ENCODE peak calls at places on chromosome X, in eight cellular contexts. W, Z, Q, B, A, G, C and K are unnamed samples.

GRCh38 chrX:103734125-103734760 is 23.5 kb downstream of the TMEM31 start:
- DNase-seq in C (no peak), B (no peak), Z (peak; percentile 27), Q (peak; percentile 76), A (no peak), G (no peak), W (no peak), K (peak; percentile 57)

GRCh38 chrX:43707812-43708548 is 51.9 kb downstream of the MAOA start:
- DNase-seq in W (peak; percentile 73), Z (no peak), A (peak; percentile 82), C (peak; percentile 69), Q (peak; percentile 44), G (peak; percentile 59), B (no peak), K (no peak)

GRCh38 chrX:124001581-124001980 is 40.1 kb downstream of the STAG2 start:
- DNase-seq in Q (peak; percentile 25), W (no peak), C (no peak), G (no peak), B (no peak), A (no peak), Z (no peak), K (no peak)

GRCh38 chrX:30190426-30190825 is 24.9 kb upstream of the MAGEB2 start:
- DNase-seq in Z (no peak), C (no peak), Q (no peak), A (no peak), G (no peak), W (no peak), B (no peak), K (no peak)

GRCh38 chrX:22164770-22165388 is 107.8 kb upstream of the CBLL2 start:
- DNase-seq in A (no peak), B (no peak), G (no peak), W (no peak), C (no peak), Z (no peak), Q (peak; percentile 65), K (no peak)

GRCh38 chrX:121851033-121851432 is 803.6 kb downstream of the GLUD2 start:
- DNase-seq in C (no peak), Q (peak; percentile 51), G (no peak), A (no peak), W (no peak), Z (no peak), B (no peak), K (no peak)

GRCh38 chrX:80335062-80335830 is 85.0 kb upstream of the TENT5D start:
- DNase-seq in A (peak; percentile 74), Q (no peak), B (no peak), W (no peak), Z (peak; percentile 6), C (peak; percentile 47), G (peak; percentile 8), K (peak; percentile 1)

GRCh38 chrX:113522814-113523213 is 682.2 kb upstream of the AMOT start:
- DNase-seq in G (no peak), Q (peak; percentile 3), Z (no peak), B (peak; percentile 46), A (peak; percentile 26), C (no peak), W (no peak), K (no peak)

GRCh38 chrX:68415289-68415688 is 18.0 kb downstream of the OPHN1 start:
- DNase-seq in A (peak; percentile 29), B (no peak), Q (no peak), Z (no peak), C (no peak), W (no peak), G (peak; percentile 30), K (no peak)

GRCh38 chrX:19649227-19650009 is 134.1 kb upstream of the MAP3K15 start:
- DNase-seq in Q (peak; percentile 25), B (no peak), C (no peak), G (no peak), Z (no peak), W (no peak), A (no peak), K (no peak)

GRCh38 chrX:14026121-14026520 is 3.6 kb downstream of the GEMIN8 start:
- DNase-seq in W (no peak), Q (no peak), A (no peak), Z (no peak), B (no peak), C (no peak), G (no peak), K (no peak)

GRCh38 chrX:77946571-77946970 is 22.9 kb downstream of the PGAM4 start:
- DNase-seq in A (no peak), G (no peak), Z (no peak), W (no peak), B (no peak), Q (no peak), C (no peak), K (no peak)

GRCh38 chrX:103376118-103376978 is at the start of gene BEX3:
- DNase-seq in G (peak; percentile 6), Q (no peak), A (peak; percentile 77), W (no peak), C (peak; percentile 46), B (peak; percentile 19), Z (peak; percentile 50), K (no peak)

GRCh38 chrX:154734101-154734781 is 16.6 kb downstream of the GAB3 start:
- DNase-seq in W (no peak), Q (peak; percentile 81), B (no peak), G (no peak), Z (peak; percentile 45), A (no peak), C (peak; percentile 49), K (no peak)

GRCh38 chrX:111869639-111870034 is 6.3 kb upstream of the TRPC5OS start:
- DNase-seq in C (peak; percentile 30), G (peak; percentile 4), A (peak; percentile 41), W (no peak), Z (peak; percentile 3), Q (peak; percentile 37), B (peak; percentile 53), K (no peak)
- TF ChIP-seq CTCF in C (peak; percentile 49), G (peak; percentile 51), A (peak; percentile 41), W (peak; percentile 78), Z (peak; percentile 38), Q (peak; percentile 59), B (peak; percentile 53), K (peak; percentile 66)

DNA sequence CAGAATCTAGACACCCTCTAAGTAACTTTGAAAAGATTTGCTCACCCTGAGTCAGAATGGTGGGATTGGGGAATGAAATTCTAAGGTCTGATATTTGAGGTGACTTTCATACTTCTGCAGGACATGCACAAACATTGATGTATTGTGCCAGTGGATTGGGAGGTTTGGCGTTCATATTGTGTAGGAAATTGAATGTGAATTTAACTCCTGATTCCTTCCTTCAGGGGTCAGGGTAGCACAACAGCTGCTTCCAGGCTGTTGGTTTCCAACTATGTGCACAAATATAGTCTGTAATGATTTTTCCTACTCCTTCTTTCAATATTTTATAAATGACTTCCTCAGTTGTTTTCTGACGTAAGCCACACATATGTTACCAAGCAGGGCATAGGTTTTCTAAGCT is 3.1 kb downstream of the IL1RAPL1 start:
- DNase-seq in C (no peak), A (no peak), B (no peak), Z (no peak), Q (no peak), G (no peak), W (no peak), K (no peak)
- TF ChIP-seq CTCF in C (no peak), A (no peak), B (no peak), Z (no peak), Q (no peak), G (no peak), W (peak; percentile 51), K (no peak)

DNA sequence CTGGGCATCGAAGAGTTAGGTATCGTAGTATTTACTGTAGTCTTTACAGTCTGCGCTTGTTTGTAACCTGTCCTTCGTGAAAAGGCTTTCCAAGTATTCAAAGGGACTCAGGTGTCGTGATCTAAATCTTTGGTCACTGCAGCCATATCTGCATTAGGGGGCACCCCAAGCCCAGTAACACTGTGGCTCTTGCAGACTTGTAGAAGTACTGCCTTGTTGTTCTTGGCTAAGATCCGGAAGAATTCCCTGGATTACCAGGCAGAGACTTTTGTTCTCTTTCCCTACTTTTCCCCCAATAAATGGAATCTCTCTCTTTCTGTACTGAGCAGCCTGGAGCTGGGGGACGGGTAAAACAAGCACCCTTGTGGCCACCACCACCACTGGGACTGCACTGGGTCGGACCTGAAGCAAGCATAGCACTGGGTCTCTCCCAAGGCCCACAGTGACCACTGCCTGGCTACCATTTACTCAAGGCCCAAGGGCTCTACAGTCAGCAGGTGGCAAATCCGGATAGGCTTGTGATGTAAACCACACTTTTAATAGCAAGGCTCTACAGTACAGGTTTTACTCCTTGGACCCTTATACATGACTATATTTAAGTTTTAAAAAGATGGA is 12.0 kb downstream of the CXorf58 start:
- DNase-seq in Q (no peak), G (no peak), B (no peak), W (no peak), C (no peak), A (peak; percentile 15), Z (peak; percentile 21), K (no peak)
- TF ChIP-seq CTCF in Q (no peak), G (no peak), B (no peak), W (no peak), C (no peak), A (no peak), Z (no peak), K (peak; percentile 20)

GRCh38 chrX:40154229-40154852 is 56.6 kb upstream of the BCOR start:
- DNase-seq in G (no peak), W (no peak), C (no peak), Z (no peak), Q (no peak), B (no peak), A (peak; percentile 55), K (no peak)

GRCh38 chrX:40152706-40153334 is 55.1 kb upstream of the BCOR start:
- DNase-seq in A (peak; percentile 78), G (no peak), Q (no peak), Z (no peak), B (no peak), C (no peak), W (no peak), K (no peak)

GRCh38 chrX:40154853-40155616 is 57.3 kb upstream of the BCOR start:
- DNase-seq in W (peak; percentile 85), G (peak; percentile 80), A (peak; percentile 76), Z (no peak), C (no peak), Q (no peak), B (peak; percentile 64), K (no peak)

GRCh38 chrX:40152173-40152705 is 54.5 kb upstream of the BCOR start:
- DNase-seq in B (no peak), A (no peak), G (no peak), Z (peak; percentile 55), W (no peak), C (no peak), Q (no peak), K (no peak)

DNA sequence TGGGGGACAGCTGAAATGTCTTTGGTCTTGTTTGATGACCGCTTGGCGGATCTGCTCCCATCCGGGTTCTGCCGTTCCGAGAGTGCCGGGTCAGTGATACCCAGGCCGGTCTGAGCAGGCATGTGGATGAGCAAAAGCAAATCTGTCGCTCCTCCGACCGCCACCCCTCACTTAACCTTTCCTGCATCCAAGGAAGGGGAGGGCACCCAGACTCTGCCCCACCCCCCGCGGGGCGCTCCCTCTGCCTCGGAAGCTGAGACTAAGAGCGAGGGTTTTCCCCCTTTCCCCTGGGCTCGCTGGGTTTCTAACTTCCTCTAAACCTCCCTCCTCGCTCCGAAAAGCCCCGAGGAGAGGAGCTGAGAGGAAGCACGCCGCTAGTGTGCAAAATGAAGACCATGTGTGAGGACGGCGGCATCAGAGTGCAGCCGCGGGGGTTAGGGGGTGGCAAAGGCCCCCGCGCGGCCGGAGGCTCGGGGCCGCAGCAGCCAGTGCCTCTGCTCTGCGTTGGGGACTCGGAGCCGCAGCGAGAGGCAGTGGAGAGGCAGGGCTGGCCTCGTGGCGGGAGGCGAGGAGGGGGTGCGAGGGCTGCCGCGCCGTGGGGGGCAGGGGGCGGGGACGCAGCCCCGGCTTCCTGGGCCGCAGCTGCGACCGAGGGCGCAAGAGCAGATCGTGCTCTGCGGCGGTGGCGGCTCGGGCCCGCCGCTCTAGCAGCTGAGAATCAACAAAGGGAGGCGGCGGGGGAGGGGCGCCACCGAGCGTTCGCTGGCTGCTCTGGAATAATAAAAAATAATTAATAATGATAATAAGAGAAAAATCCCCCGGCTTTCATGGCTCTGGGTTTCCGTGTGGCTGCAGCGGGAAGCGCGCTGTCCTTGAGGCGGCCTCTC is 55.8 kb upstream of the BCOR start:
- DNase-seq in Q (no peak), C (no peak), Z (peak; percentile 89), B (peak; percentile 74), G (no peak), A (peak; percentile 73), W (no peak), K (no peak)
- TF ChIP-seq CTCF in Q (peak; percentile 1), C (no peak), Z (no peak), B (no peak), G (no peak), A (peak; percentile 14), W (peak; percentile 38), K (peak; percentile 43)